ENCODE peak calls at places on chromosomes 7 and 10, in five cellular contexts. Y is non-pigmented ciliary epithelial cell; O is activated naive CD4-positive, alpha-beta T cell treated with Interleukin-2 at 50 U/mL for 16 hours; V is fibroblast of lung; G is brain microvascular endothelial cell. Q is an unnamed sample.
A peak's percentile ranks its signal among the peaks of the same experiment; 100 is the strongest.

GRCh38 chr10:12177642-12178041 is 18.0 kb downstream of the NUDT5 start:
- DNase-seq in Y (no peak), O (no peak), V (no peak), G (no peak), Q (no peak)

GRCh38 chr10:114029655-114030054 is 14.0 kb upstream of the ADRB1 start:
- DNase-seq in Y (no peak), O (no peak), V (no peak), G (no peak), Q (no peak)

GRCh38 chr10:52040486-52040885 is 273.6 kb upstream of the DKK1 start:
- DNase-seq in Y (no peak), O (no peak), V (no peak), G (no peak), Q (no peak)

GRCh38 chr7:144670251-144670650 is 165.6 kb downstream of the TPK1 start:
- DNase-seq in Y (no peak), O (no peak), V (peak; percentile 53), G (no peak), Q (no peak)

GRCh38 chr10:71580415-71580814 is 139.2 kb downstream of the C10orf105 start:
- DNase-seq in Y (no peak), O (no peak), V (no peak), G (no peak), Q (no peak)

GRCh38 chr7:132276986-132277716 is 299.1 kb downstream of the PLXNA4 start:
- DNase-seq in Y (no peak), O (no peak), V (no peak), G (peak; percentile 19), Q (no peak)

GRCh38 chr7:132577206-132578049 is 1.2 kb upstream of the PLXNA4 start:
- DNase-seq in Y (no peak), O (no peak), V (peak; percentile 75), G (peak; percentile 24), Q (no peak)

GRCh38 chr10:42519079-42519478 is 119.3 kb downstream of the ZNF33B start:
- DNase-seq in Y (no peak), O (no peak), V (no peak), G (no peak), Q (no peak)

GRCh38 chr10:21369697-21370096 is 155.8 kb downstream of the SKIDA1 start:
- DNase-seq in Y (no peak), O (no peak), V (peak; percentile 22), G (peak; percentile 47), Q (no peak)

GRCh38 chr10:100826983-100827818 is 81.8 kb downstream of the PAX2 start:
- DNase-seq in Y (no peak), O (peak; percentile 26), V (no peak), G (no peak), Q (no peak)

GRCh38 chr7:134513169-134513752 is 14.1 kb upstream of the AKR1B10 start:
- DNase-seq in Y (no peak), O (peak; percentile 17), V (peak; percentile 67), G (peak; percentile 30), Q (no peak)

GRCh38 chr7:45594780-45595535 is 20.8 kb downstream of the ADCY1 start:
- DNase-seq in Y (no peak), O (no peak), V (no peak), G (no peak), Q (no peak)

GRCh38 chr10:97319671-97320479 is 804 bp downstream of the FRAT1 start:
- DNase-seq in Y (no peak), O (peak; percentile 72), V (no peak), G (no peak), Q (no peak)

GRCh38 chr7:5139998-5140397 is 50.0 kb upstream of the WIPI2 start:
- DNase-seq in Y (no peak), O (no peak), V (peak; percentile 11), G (peak; percentile 7), Q (no peak)

GRCh38 chr10:339038-339391 is 203.8 kb downstream of the ZMYND11 start:
- DNase-seq in Y (no peak), O (no peak), V (no peak), G (no peak), Q (no peak)

GRCh38 chr10:111578076-111578475 is 501.2 kb downstream of the ADRA2A start:
- DNase-seq in Y (no peak), O (no peak), V (no peak), G (no peak), Q (no peak)

GRCh38 chr7:102284399-102284798 is 2.3 kb upstream of the SH2B2 start:
- DNase-seq in Y (no peak), O (peak; percentile 25), V (no peak), G (no peak), Q (no peak)

GRCh38 chr7:80870806-80871205 is 48.0 kb downstream of the SEMA3C start:
- DNase-seq in Y (no peak), O (no peak), V (no peak), G (no peak), Q (no peak)

GRCh38 chr10:29968556-29968955 is 90.8 kb downstream of the JCAD start:
- DNase-seq in Y (no peak), O (no peak), V (no peak), G (no peak), Q (no peak)

GRCh38 chr7:149662591-149663095 is 110.7 kb downstream of the ZNF467 start:
- DNase-seq in Y (no peak), O (peak; percentile 69), V (peak; percentile 55), G (peak; percentile 49), Q (peak; percentile 22)

GRCh38 chr7:47581821-47582747 is at the start of gene TNS3:
- DNase-seq in Y (no peak), O (no peak), V (peak; percentile 44), G (no peak), Q (no peak)

GRCh38 chr10:89427629-89428028 is 13.3 kb downstream of the IFIT5 start:
- DNase-seq in Y (peak; percentile 71), O (no peak), V (peak; percentile 82), G (peak; percentile 76), Q (no peak)

GRCh38 chr7:22586806-22587180 is 86.8 kb upstream of the STEAP1B start:
- DNase-seq in Y (no peak), O (no peak), V (peak; percentile 78), G (peak; percentile 37), Q (no peak)

GRCh38 chr7:15967121-15967520 is 280.6 kb upstream of the MEOX2 start:
- DNase-seq in Y (no peak), O (no peak), V (no peak), G (no peak), Q (no peak)

GRCh38 chr10:58856508-58857240 is 319.8 kb upstream of the PHYHIPL start:
- DNase-seq in Y (peak; percentile 99), O (no peak), V (peak; percentile 88), G (peak; percentile 97), Q (no peak)

GRCh38 chr7:85135931-85136330 is 50.9 kb downstream of the SEMA3D start:
- DNase-seq in Y (peak; percentile 71), O (no peak), V (peak; percentile 39), G (peak; percentile 47), Q (peak; percentile 54)

GRCh38 chr7:36141351-36141750 is 11.7 kb upstream of the EEPD1 start:
- DNase-seq in Y (no peak), O (no peak), V (no peak), G (no peak), Q (no peak)

GRCh38 chr10:36574212-36574611 is 551.2 kb upstream of the ANKRD30A start:
- DNase-seq in Y (no peak), O (no peak), V (no peak), G (peak; percentile 21), Q (no peak)

GRCh38 chr7:4739528-4739992 is 35.9 kb upstream of the AP5Z1 start:
- DNase-seq in Y (no peak), O (peak; percentile 42), V (peak; percentile 54), G (peak; percentile 76), Q (no peak)

GRCh38 chr10:60660625-60661024 is 117.7 kb upstream of the CDK1 start:
- DNase-seq in Y (no peak), O (no peak), V (no peak), G (no peak), Q (no peak)

GRCh38 chr10:88693392-88694020 is 12.5 kb upstream of the LIPK start:
- DNase-seq in Y (no peak), O (no peak), V (peak; percentile 34), G (no peak), Q (no peak)

GRCh38 chr10:22022257-22023051 is 18.9 kb upstream of the DNAJC1 start:
- DNase-seq in Y (no peak), O (peak; percentile 54), V (peak; percentile 88), G (no peak), Q (no peak)

GRCh38 chr7:127367679-127368078 is 24.8 kb downstream of the ZNF800 start:
- DNase-seq in Y (no peak), O (no peak), V (no peak), G (no peak), Q (no peak)

GRCh38 chr7:131238260-131238940 is 89.3 kb upstream of the MKLN1 start:
- DNase-seq in Y (no peak), O (no peak), V (peak; percentile 71), G (peak; percentile 77), Q (no peak)